ENCODE peak calls at places on chromosomes 5 and 9, in nine cellular contexts. H is HepG2; F is colonic mucosa; O is neural progenitor cell; L is tibial nerve; V is uterus; W is CD4-positive, CD25-positive, alpha-beta regulatory T cell; C is psoas muscle; E is dorsolateral prefrontal cortex. B is an unnamed sample.

GRCh38 chr9:14296462-14296861 is 17.5 kb downstream of the NFIB start:
- DNase-seq in L (no peak), H (no peak), V (no peak), W (no peak), C (peak; percentile 37), F (no peak), O (no peak), E (no peak), B (no peak)

GRCh38 chr5:72130342-72130741 is 23.1 kb downstream of the MAP1B start:
- DNase-seq in H (no peak), O (no peak), F (no peak), L (no peak), W (no peak), C (no peak), V (no peak), E (no peak), B (no peak)

GRCh38 chr5:179123109-179123426 is 62.9 kb downstream of the ZNF354C start:
- DNase-seq in H (no peak), E (no peak), L (no peak), C (no peak), O (no peak), W (no peak), F (no peak), V (no peak), B (no peak)

GRCh38 chr9:94017939-94018531 is 62.9 kb upstream of the BARX1 start:
- DNase-seq in F (no peak), L (no peak), H (no peak), E (no peak), W (no peak), O (no peak), C (no peak), V (no peak), B (no peak)

GRCh38 chr5:135135530-135136201 is 101.6 kb upstream of the PITX1 start:
- DNase-seq in L (peak; percentile 55), H (no peak), V (no peak), C (peak; percentile 77), F (peak; percentile 92), O (no peak), E (no peak), W (no peak), B (peak; percentile 65)

GRCh38 chr5:135028791-135029467 is 5.1 kb downstream of the PITX1 start:
- DNase-seq in O (peak; percentile 68), W (no peak), L (no peak), C (no peak), F (no peak), V (no peak), E (no peak), H (no peak), B (no peak)

GRCh38 chr9:91949946-91950664 is at the start of gene ROR2:
- DNase-seq in E (no peak), O (peak; percentile 94), H (no peak), C (peak; percentile 67), V (peak; percentile 83), F (peak; percentile 70), W (no peak), L (no peak), B (peak; percentile 66)

GRCh38 chr5:111530298-111530740 is 18.0 kb upstream of the STARD4 start:
- DNase-seq in V (no peak), W (peak; percentile 74), C (peak; percentile 57), H (peak; percentile 15), O (no peak), L (peak; percentile 56), F (peak; percentile 54), E (no peak), B (peak; percentile 40)

GRCh38 chr9:92180669-92181181 is 65.5 kb upstream of the SPTLC1 start:
- DNase-seq in O (no peak), W (no peak), V (no peak), F (no peak), C (no peak), E (peak; percentile 29), H (peak; percentile 20), L (no peak), B (peak; percentile 18)

GRCh38 chr5:124649548-124650501 is 96.6 kb downstream of the ZNF608 start:
- DNase-seq in W (no peak), L (peak; percentile 61), E (no peak), O (no peak), V (peak; percentile 22), C (peak; percentile 63), H (no peak), F (peak; percentile 82), B (peak; percentile 90)

GRCh38 chr5:61290815-61291214 is 41.2 kb upstream of the ZSWIM6 start:
- DNase-seq in H (peak; percentile 13), O (no peak), L (no peak), E (no peak), F (peak; percentile 81), V (no peak), W (no peak), C (no peak), B (no peak)

GRCh38 chr9:16571127-16571848 is 299.2 kb downstream of the BNC2 start:
- DNase-seq in H (no peak), O (no peak), V (no peak), L (no peak), F (peak; percentile 49), C (no peak), W (no peak), E (no peak), B (no peak)

GRCh38 chr5:59287361-59287760 is 606.2 kb downstream of the PDE4D start:
- DNase-seq in H (no peak), O (no peak), W (no peak), C (no peak), L (no peak), E (no peak), F (peak; percentile 56), V (no peak), B (no peak)

GRCh38 chr5:138969323-138970013 is 94.3 kb upstream of the LRRTM2 start:
- DNase-seq in O (no peak), H (no peak), L (no peak), E (no peak), V (no peak), F (no peak), C (no peak), W (no peak), B (no peak)

GRCh38 chr5:34410411-34411139 is 245.6 kb upstream of the RAI14 start:
- DNase-seq in C (no peak), F (no peak), L (no peak), V (no peak), H (no peak), W (no peak), E (no peak), O (peak; percentile 9), B (no peak)
- H3K27ac ChIP-seq in C (no peak overlapping the region), F (no peak overlapping the region), L (no peak overlapping the region), V (no peak overlapping the region), H (no peak overlapping the region), W (no peak overlapping the region), E (no peak overlapping the region), O (peak overlapping the region; percentile 35), B (no peak overlapping the region)

GRCh38 chr9:95094002-95094401 is 223.5 kb downstream of the FANCC start:
- DNase-seq in H (no peak), V (no peak), W (no peak), E (no peak), O (no peak), F (no peak), C (no peak), L (no peak), B (no peak)
- H3K27ac ChIP-seq in H (no peak overlapping the region), V (peak overlapping the region; percentile 92), W (no peak overlapping the region), E (no peak overlapping the region), O (no peak overlapping the region), F (no peak overlapping the region), C (peak overlapping the region; percentile 89), L (peak overlapping the region; percentile 97), B (no peak overlapping the region)

DNA sequence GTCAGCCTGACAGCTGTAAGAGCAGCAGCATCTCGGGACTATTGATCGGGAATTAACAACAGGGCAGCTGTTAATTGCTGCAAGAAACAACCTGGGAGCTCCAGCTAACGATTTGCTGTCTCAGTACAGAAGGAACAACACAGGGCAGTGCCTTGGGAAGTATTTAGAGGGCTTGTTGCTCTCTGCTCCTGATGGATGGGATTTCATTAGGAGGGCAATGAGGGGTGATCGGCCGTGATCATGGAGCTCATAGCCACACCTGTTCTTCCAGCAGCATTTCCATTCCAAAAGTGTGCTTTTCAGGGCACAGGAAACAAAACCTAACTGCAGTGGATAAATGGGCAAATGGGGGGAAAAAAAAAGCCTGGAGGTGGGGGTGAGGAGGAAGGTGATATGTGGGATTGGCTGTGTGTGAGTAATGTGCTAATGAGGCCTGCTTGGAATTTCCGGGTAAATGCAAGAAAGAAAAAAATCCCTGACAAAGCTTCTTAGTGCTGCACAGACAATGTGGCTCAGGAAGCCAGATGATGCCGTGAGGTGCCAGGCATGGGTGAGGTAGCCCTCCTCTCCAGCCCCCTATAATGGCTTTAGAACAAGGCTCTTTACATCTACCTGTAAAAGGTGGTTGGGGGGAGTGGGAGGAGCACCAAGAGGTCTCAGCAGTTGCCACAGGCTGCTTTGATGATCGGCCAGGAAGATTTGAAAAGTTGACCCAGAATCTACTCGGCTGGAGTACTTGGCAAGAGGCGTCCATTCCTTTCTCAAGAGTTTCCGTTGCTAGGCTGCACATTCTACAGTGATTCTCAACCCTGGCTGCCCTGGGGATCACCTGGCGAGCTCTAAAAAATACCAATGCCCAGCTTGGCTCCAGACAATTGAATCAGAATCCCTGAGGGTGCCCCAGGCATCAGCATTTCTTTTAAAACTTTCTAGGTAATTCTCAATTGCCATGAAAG is 139.5 kb upstream of the KLF9 start:
- DNase-seq in L (no peak), F (no peak), V (peak; percentile 57), H (no peak), C (peak; percentile 19), W (no peak), E (no peak), O (peak; percentile 39), B (peak; percentile 80)
- H3K27ac ChIP-seq in L (peak overlapping the region; percentile 71), F (no peak overlapping the region), V (no peak overlapping the region), H (no peak overlapping the region), C (no peak overlapping the region), W (no peak overlapping the region), E (no peak overlapping the region), O (peak overlapping the region; percentile 32), B (peak overlapping the region; percentile 76)

DNA sequence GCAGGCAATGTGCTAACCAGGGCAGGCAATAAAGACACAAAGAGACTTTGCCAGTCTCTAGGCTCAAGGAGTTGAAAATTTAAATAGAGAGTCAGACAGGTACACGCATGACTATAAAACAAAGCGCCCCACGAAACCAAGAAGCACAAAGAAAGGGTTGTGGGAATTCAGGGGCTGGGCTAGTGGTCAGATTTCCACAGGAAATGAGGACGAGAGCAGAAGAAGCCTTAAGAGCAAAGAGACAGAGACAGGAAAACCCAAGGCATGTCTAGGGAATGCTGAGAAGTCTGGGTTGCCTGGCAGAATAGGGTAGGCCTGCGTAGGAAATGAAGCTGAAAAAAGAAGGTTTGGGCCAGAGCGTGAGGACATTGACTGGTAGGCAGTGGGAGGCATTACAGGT is 51.6 kb downstream of the SLC1A3 start:
- DNase-seq in C (no peak), O (no peak), W (no peak), L (no peak), E (no peak), F (no peak), V (no peak), H (no peak), B (no peak)
- H3K27ac ChIP-seq in C (peak overlapping the region; percentile 87), O (no peak overlapping the region), W (no peak overlapping the region), L (peak overlapping the region; percentile 74), E (peak overlapping the region; percentile 76), F (no peak overlapping the region), V (peak overlapping the region; percentile 7), H (no peak overlapping the region), B (peak overlapping the region; percentile 76)

B was measured in mammary epithelial cell.